ENCODE peak calls at places on chromosomes 11 and 22, in four cellular contexts. R is uterus, G is K562, Z is hepatocyte. Y is an unnamed sample.

GRCh38 chr11:30683176-30683575 is 97.0 kb upstream of the MPPED2 start:
- DNase-seq in R (no peak), G (no peak), Z (peak; percentile 38), Y (no peak)

GRCh38 chr11:76553554-76554476 is 109.0 kb downstream of the EMSY start:
- DNase-seq in R (no peak), G (no peak), Z (peak; percentile 13), Y (peak; percentile 14)

GRCh38 chr22:21734540-21735197 is 925 bp downstream of the YPEL1 start:
- DNase-seq in R (no peak), G (no peak), Z (no peak), Y (no peak)

GRCh38 chr11:64864135-64864472 is 14.3 kb downstream of the EHD1 start:
- DNase-seq in R (no peak), G (no peak), Z (no peak), Y (no peak)

GRCh38 chr11:61682093-61682732 is 2.0 kb downstream of the DAGLA start:
- DNase-seq in R (no peak), G (no peak), Z (peak; percentile 90), Y (peak; percentile 64)

GRCh38 chr22:21659864-21660525 is 5.8 kb upstream of the PPIL2 start:
- DNase-seq in R (no peak), G (peak; percentile 86), Z (no peak), Y (no peak)

GRCh38 chr11:84438565-84438964 is 1152.4 kb upstream of the CCDC90B start:
- DNase-seq in R (no peak), G (no peak), Z (no peak), Y (no peak)

GRCh38 chr11:16070573-16070972 is 285.8 kb downstream of the SOX6 start:
- DNase-seq in R (no peak), G (no peak), Z (no peak), Y (no peak)

GRCh38 chr11:37322333-37323194 is 724.5 kb upstream of the RAG2 start:
- DNase-seq in R (no peak), G (no peak), Z (no peak), Y (no peak)

GRCh38 chr11:61392991-61393595 is 706 bp downstream of the TMEM216 start:
- DNase-seq in R (no peak), G (peak; percentile 39), Z (peak; percentile 48), Y (no peak)

GRCh38 chr11:92276773-92277172 is 52.2 kb downstream of the FAT3 start:
- DNase-seq in R (no peak), G (no peak), Z (no peak), Y (no peak)

GRCh38 chr22:46575915-46576555 is 38.6 kb upstream of the CELSR1 start:
- DNase-seq in R (no peak), G (no peak), Z (peak; percentile 45), Y (peak; percentile 74)

GRCh38 chr22:36977401-36977861 is 41.8 kb downstream of the TST start:
- DNase-seq in R (peak; percentile 37), G (peak; percentile 73), Z (peak; percentile 79), Y (peak; percentile 86)

GRCh38 chr11:109957601-109958000 is 135.6 kb upstream of the ZC3H12C start:
- DNase-seq in R (no peak), G (no peak), Z (no peak), Y (no peak)

GRCh38 chr11:84289381-84289906 is 1003.3 kb upstream of the CCDC90B start:
- DNase-seq in R (no peak), G (no peak), Z (peak; percentile 4), Y (no peak)

GRCh38 chr11:14500181-14500651 is 605 bp upstream of the COPB1 start:
- DNase-seq in R (peak; percentile 44), G (peak; percentile 56), Z (peak; percentile 63), Y (peak; percentile 68)

GRCh38 chr11:44110231-44110679 is 14.8 kb downstream of the EXT2 start:
- DNase-seq in R (peak; percentile 58), G (peak; percentile 70), Z (peak; percentile 62), Y (peak; percentile 53)

GRCh38 chr11:22926341-22926740 is 66.1 kb upstream of the CCDC179 start:
- DNase-seq in R (no peak), G (no peak), Z (no peak), Y (no peak)

GRCh38 chr11:12087075-12087775 is 23.2 kb upstream of the MICAL2 start:
- DNase-seq in R (no peak), G (no peak), Z (no peak), Y (peak; percentile 46)

GRCh38 chr11:46674463-46675287 is 25.7 kb downstream of the ARHGAP1 start:
- DNase-seq in R (no peak), G (peak; percentile 51), Z (peak; percentile 64), Y (peak; percentile 54)

GRCh38 chr11:131002145-131002544 is 85.9 kb upstream of the SNX19 start:
- DNase-seq in R (no peak), G (no peak), Z (no peak), Y (no peak)

GRCh38 chr11:27059431-27059830 is 18.8 kb downstream of the BBOX1 start:
- DNase-seq in R (no peak), G (no peak), Z (no peak), Y (no peak)

GRCh38 chr11:27717801-27718229 is 17.6 kb upstream of the BDNF start:
- DNase-seq in R (no peak), G (no peak), Z (no peak), Y (no peak)

GRCh38 chr11:3854660-3854976 is 846 bp upstream of the STIM1 start:
- DNase-seq in R (no peak), G (no peak), Z (no peak), Y (no peak)

GRCh38 chr11:44417756-44418437 is 108.0 kb upstream of the ALX4 start:
- DNase-seq in R (no peak), G (no peak), Z (peak; percentile 29), Y (no peak)

GRCh38 chr11:93389737-93390136 is 59.2 kb downstream of the DEUP1 start:
- DNase-seq in R (no peak), G (no peak), Z (no peak), Y (no peak)

GRCh38 chr11:132177106-132177505 is 806.7 kb downstream of the NTM start:
- DNase-seq in R (no peak), G (no peak), Z (peak; percentile 62), Y (no peak)

GRCh38 chr11:36702330-36703054 is 104.5 kb upstream of the RAG2 start:
- DNase-seq in R (no peak), G (peak; percentile 63), Z (peak; percentile 78), Y (no peak)

GRCh38 chr11:67355023-67355793 is 1.9 kb upstream of the POLD4 start:
- DNase-seq in R (no peak), G (peak; percentile 6), Z (no peak), Y (no peak)

GRCh38 chr22:19990609-19991394 is 25.8 kb downstream of the ARVCF start:
- DNase-seq in R (no peak), G (no peak), Z (no peak), Y (no peak)

GRCh38 chr22:23110190-23110921 is 31.4 kb downstream of the RSPH14 start:
- DNase-seq in R (no peak), G (no peak), Z (no peak), Y (no peak)

GRCh38 chr22:23109441-23109978 is 32.3 kb downstream of the RSPH14 start:
- DNase-seq in R (no peak), G (no peak), Z (no peak), Y (no peak)

GRCh38 chr22:23112472-23113012 is 29.2 kb downstream of the RSPH14 start:
- DNase-seq in R (no peak), G (no peak), Z (no peak), Y (no peak)

GRCh38 chr22:23109079-23109347 is 32.8 kb downstream of the RSPH14 start:
- DNase-seq in R (no peak), G (peak; percentile 53), Z (no peak), Y (no peak)

DNA sequence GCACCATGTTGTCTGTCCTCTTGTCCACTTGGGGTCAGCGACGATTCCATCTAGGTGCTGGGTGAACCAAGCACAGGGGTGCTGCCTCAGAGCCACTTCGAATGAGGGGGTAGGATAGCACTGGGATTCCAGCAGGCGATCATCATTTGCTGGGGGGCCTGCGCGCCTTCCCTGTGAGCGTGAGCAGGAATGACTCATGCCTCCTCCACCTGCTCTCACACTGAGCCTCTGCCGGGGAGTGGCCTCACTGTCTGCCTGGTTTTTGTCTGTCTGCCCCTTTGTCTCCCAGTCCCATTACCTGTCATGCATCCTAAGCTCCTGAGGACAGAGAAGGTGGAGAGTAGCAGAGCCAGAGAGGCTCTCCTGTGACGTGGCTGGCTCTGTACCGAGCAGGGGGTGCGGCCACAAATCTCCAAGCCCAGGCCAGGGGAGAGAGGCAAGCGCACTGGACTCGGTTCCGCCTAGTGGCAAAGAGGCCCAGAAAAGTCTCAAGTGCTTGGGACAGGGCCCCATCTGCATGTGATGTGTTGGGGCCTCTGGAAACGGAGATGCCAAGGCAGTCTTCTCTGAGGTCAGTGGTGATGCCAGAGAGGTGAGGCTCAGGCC is 30.8 kb downstream of the RSPH14 start:
- DNase-seq in R (no peak), G (peak; percentile 54), Z (peak; percentile 50), Y (no peak)
- H3K27me3 ChIP-seq in R (no peaks in the 10 kb centered on the region), G (peaks cover 100% of the 10 kb centered on the region), Z (no peaks in the 10 kb centered on the region), Y (no peaks in the 10 kb centered on the region)

GRCh38 chr11:118157186-118157895 is 4.7 kb upstream of the SCN4B start:
- DNase-seq in R (no peak), G (no peak), Z (no peak), Y (no peak)
- H3K27me3 ChIP-seq in R (no peaks in the 10 kb centered on the region), G (peaks cover 96% of the 10 kb centered on the region), Z (peaks cover 86% of the 10 kb centered on the region), Y (peaks cover 90% of the 10 kb centered on the region)

DNA sequence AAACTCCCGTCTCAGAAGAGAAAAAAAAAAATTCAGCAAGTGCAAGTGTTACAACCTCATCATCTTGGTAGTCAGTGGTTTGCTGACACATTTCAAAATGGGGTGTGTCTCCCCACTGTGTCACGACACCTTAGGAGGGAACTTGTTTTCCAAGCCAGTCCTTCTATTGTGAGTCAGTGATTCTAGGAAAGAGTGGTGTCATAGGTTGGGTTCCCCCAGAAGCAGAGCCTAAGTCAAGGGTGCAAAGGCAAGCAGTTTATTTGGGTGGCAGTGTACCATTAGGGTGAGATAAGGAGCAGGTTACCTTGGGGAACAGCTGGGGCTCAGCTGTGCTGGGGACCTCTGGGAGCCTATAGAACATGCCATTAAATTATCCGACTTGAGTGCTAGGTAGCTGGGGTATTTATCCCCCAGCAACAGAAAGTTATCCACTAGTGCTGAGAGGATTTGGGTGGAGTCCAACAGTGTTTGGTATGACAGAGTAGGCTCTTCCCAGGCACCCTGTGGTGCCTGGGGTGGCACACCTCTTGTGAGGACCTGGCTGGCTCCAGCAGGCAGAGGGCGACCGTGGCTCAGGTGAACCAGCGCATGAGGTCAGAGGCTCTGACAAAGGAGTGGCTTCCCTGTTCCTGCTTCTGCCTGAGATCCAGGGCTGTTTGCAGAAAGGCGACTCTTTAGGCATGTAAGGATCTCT is 41.7 kb downstream of the KIAA1671 start:
- DNase-seq in R (no peak), G (no peak), Z (peak; percentile 50), Y (peak; percentile 87)
- H3K27me3 ChIP-seq in R (no peaks in the 10 kb centered on the region), G (peaks cover 15% of the 10 kb centered on the region), Z (no peaks in the 10 kb centered on the region), Y (no peaks in the 10 kb centered on the region)

DNA sequence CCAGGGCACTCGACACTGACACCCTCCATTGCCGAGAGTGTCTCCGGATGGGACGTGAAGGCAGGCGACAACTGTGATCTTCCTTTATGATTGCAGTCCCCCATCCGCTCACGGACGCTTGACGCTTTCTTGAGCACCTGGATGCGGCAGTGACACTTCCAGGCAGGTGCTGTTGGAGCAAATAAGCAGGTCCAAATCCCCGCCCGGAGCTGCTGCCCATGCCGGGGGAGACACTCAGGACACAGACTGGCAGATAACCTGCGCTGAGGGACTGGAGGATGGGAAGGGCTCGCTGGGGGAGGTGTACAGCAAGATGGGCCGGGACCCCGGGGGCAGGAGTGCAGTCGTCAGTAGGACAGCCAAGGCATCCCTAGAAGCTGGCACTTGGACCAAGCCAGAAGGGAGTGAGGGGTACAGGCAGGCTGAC is 1403.5 kb downstream of the BRD1 start:
- DNase-seq in R (no peak), G (no peak), Z (no peak), Y (no peak)
- H3K27me3 ChIP-seq in R (no peaks in the 10 kb centered on the region), G (no peaks in the 10 kb centered on the region), Z (no peaks in the 10 kb centered on the region), Y (no peaks in the 10 kb centered on the region)

GRCh38 chr22:48710410-48710809 is 1117.3 kb downstream of the BRD1 start:
- DNase-seq in R (no peak), G (no peak), Z (no peak), Y (no peak)
- H3K27me3 ChIP-seq in R (no peaks in the 10 kb centered on the region), G (peaks cover 7% of the 10 kb centered on the region), Z (no peaks in the 10 kb centered on the region), Y (no peaks in the 10 kb centered on the region)

Y was measured in transverse colon.